ENCODE peak calls at places on chromosomes 11 and 22, in seven cellular contexts. One of them, this sample, is unnamed.

GRCh38 chr11:7587712-7588111 is 73.9 kb downstream of the PPFIBP2 start:
- DNase-seq in NCI-H1092 treated with DMSO at 0.1 percent for 48 hours: no peak
- DNase-seq in lower leg skin: no peak
- DNase-seq in choroid plexus epithelial cell: no peak
- DNase-seq in NCI-H1105: no peak
- DNase-seq in T47D: no peak
- DNase-seq in Caco-2: no peak
- DNase-seq in this sample: no peak

GRCh38 chr11:105790841-105791240 is 181.0 kb downstream of the GRIA4 start:
- DNase-seq in lower leg skin: no peak
- DNase-seq in NCI-H1092 treated with DMSO at 0.1 percent for 48 hours: no peak
- DNase-seq in NCI-H1105: no peak
- DNase-seq in T47D: no peak
- DNase-seq in Caco-2: no peak
- DNase-seq in choroid plexus epithelial cell: no peak
- DNase-seq in this sample: no peak

GRCh38 chr11:21484039-21484438 is 708.8 kb upstream of the ANO5 start:
- DNase-seq in NCI-H1092 treated with DMSO at 0.1 percent for 48 hours: no peak
- DNase-seq in Caco-2: no peak
- DNase-seq in NCI-H1105: no peak
- DNase-seq in lower leg skin: no peak
- DNase-seq in choroid plexus epithelial cell: no peak
- DNase-seq in T47D: no peak
- DNase-seq in this sample: no peak

GRCh38 chr22:34966980-34967379 is 99.0 kb upstream of the ISX start:
- DNase-seq in lower leg skin: no peak
- DNase-seq in Caco-2: peak; percentile 2
- DNase-seq in choroid plexus epithelial cell: peak; percentile 5
- DNase-seq in NCI-H1105: no peak
- DNase-seq in NCI-H1092 treated with DMSO at 0.1 percent for 48 hours: no peak
- DNase-seq in T47D: no peak
- DNase-seq in this sample: no peak

GRCh38 chr11:31412946-31413345 is 43.3 kb downstream of the DNAJC24 start:
- DNase-seq in T47D: no peak
- DNase-seq in lower leg skin: no peak
- DNase-seq in NCI-H1105: no peak
- DNase-seq in Caco-2: no peak
- DNase-seq in choroid plexus epithelial cell: peak; percentile 70
- DNase-seq in NCI-H1092 treated with DMSO at 0.1 percent for 48 hours: no peak
- DNase-seq in this sample: no peak

GRCh38 chr11:1696608-1697570 is at the start of gene KRTAP5-6:
- DNase-seq in lower leg skin: no peak
- DNase-seq in NCI-H1105: no peak
- DNase-seq in choroid plexus epithelial cell: no peak
- DNase-seq in Caco-2: no peak
- DNase-seq in NCI-H1092 treated with DMSO at 0.1 percent for 48 hours: no peak
- DNase-seq in T47D: peak; percentile 28
- DNase-seq in this sample: no peak

GRCh38 chr22:17869285-17870096 is 95.2 kb upstream of the BID start:
- DNase-seq in Caco-2: no peak
- DNase-seq in NCI-H1105: no peak
- DNase-seq in T47D: no peak
- DNase-seq in lower leg skin: no peak
- DNase-seq in choroid plexus epithelial cell: no peak
- DNase-seq in NCI-H1092 treated with DMSO at 0.1 percent for 48 hours: no peak
- DNase-seq in this sample: no peak

GRCh38 chr11:118705796-118706545 is 26.5 kb upstream of the TREH start:
- DNase-seq in T47D: no peak
- DNase-seq in NCI-H1105: no peak
- DNase-seq in NCI-H1092 treated with DMSO at 0.1 percent for 48 hours: no peak
- DNase-seq in lower leg skin: no peak
- DNase-seq in choroid plexus epithelial cell: no peak
- DNase-seq in Caco-2: no peak
- DNase-seq in this sample: no peak

GRCh38 chr11:79304599-79305212 is 136.1 kb downstream of the TENM4 start:
- DNase-seq in NCI-H1092 treated with DMSO at 0.1 percent for 48 hours: no peak
- DNase-seq in choroid plexus epithelial cell: peak; percentile 13
- DNase-seq in Caco-2: no peak
- DNase-seq in lower leg skin: no peak
- DNase-seq in T47D: no peak
- DNase-seq in NCI-H1105: no peak
- DNase-seq in this sample: no peak

GRCh38 chr11:78418584-78419211 is 1.1 kb upstream of the GAB2 start:
- DNase-seq in lower leg skin: no peak
- DNase-seq in T47D: no peak
- DNase-seq in NCI-H1092 treated with DMSO at 0.1 percent for 48 hours: peak; percentile 42
- DNase-seq in NCI-H1105: no peak
- DNase-seq in choroid plexus epithelial cell: peak; percentile 26
- DNase-seq in Caco-2: no peak
- DNase-seq in this sample: no peak

GRCh38 chr22:41256254-41256897 is 15.6 kb upstream of the CHADL start:
- DNase-seq in NCI-H1105: no peak
- DNase-seq in lower leg skin: peak; percentile 46
- DNase-seq in choroid plexus epithelial cell: peak; percentile 90
- DNase-seq in Caco-2: no peak
- DNase-seq in NCI-H1092 treated with DMSO at 0.1 percent for 48 hours: no peak
- DNase-seq in T47D: no peak
- DNase-seq in this sample: peak; percentile 64

GRCh38 chr11:2672553-2673249 is 27.1 kb downstream of the KCNQ1OT1 start:
- DNase-seq in lower leg skin: no peak
- DNase-seq in NCI-H1092 treated with DMSO at 0.1 percent for 48 hours: no peak
- DNase-seq in choroid plexus epithelial cell: no peak
- DNase-seq in NCI-H1105: no peak
- DNase-seq in T47D: no peak
- DNase-seq in Caco-2: no peak
- DNase-seq in this sample: no peak

GRCh38 chr11:67483901-67484665 is 1.3 kb downstream of the AIP start:
- DNase-seq in Caco-2: no peak
- DNase-seq in T47D: no peak
- DNase-seq in NCI-H1105: no peak
- DNase-seq in lower leg skin: no peak
- DNase-seq in choroid plexus epithelial cell: no peak
- DNase-seq in NCI-H1092 treated with DMSO at 0.1 percent for 48 hours: no peak
- DNase-seq in this sample: no peak

GRCh38 chr11:66542362-66542761 is 3.5 kb downstream of the ZDHHC24 start:
- DNase-seq in Caco-2: no peak
- DNase-seq in T47D: no peak
- DNase-seq in NCI-H1105: no peak
- DNase-seq in NCI-H1092 treated with DMSO at 0.1 percent for 48 hours: no peak
- DNase-seq in lower leg skin: no peak
- DNase-seq in choroid plexus epithelial cell: no peak
- DNase-seq in this sample: no peak

GRCh38 chr11:78957481-78958245 is 383.0 kb upstream of the NARS2 start:
- DNase-seq in choroid plexus epithelial cell: peak; percentile 29
- DNase-seq in NCI-H1092 treated with DMSO at 0.1 percent for 48 hours: no peak
- DNase-seq in lower leg skin: no peak
- DNase-seq in T47D: no peak
- DNase-seq in Caco-2: no peak
- DNase-seq in NCI-H1105: no peak
- DNase-seq in this sample: no peak

GRCh38 chr11:71269603-71270511 is 17.5 kb upstream of the SHANK2 start:
- DNase-seq in T47D: no peak
- DNase-seq in choroid plexus epithelial cell: no peak
- DNase-seq in NCI-H1105: no peak
- DNase-seq in NCI-H1092 treated with DMSO at 0.1 percent for 48 hours: no peak
- DNase-seq in lower leg skin: no peak
- DNase-seq in Caco-2: no peak
- DNase-seq in this sample: no peak

GRCh38 chr11:442611-443081 is 835 bp upstream of the ANO9 start:
- DNase-seq in Caco-2: no peak
- DNase-seq in choroid plexus epithelial cell: no peak
- DNase-seq in NCI-H1092 treated with DMSO at 0.1 percent for 48 hours: no peak
- DNase-seq in T47D: no peak
- DNase-seq in NCI-H1105: no peak
- DNase-seq in lower leg skin: no peak
- DNase-seq in this sample: no peak

GRCh38 chr11:114438303-114438702 is 964 bp upstream of the REXO2 start:
- DNase-seq in choroid plexus epithelial cell: peak; percentile 42
- DNase-seq in NCI-H1092 treated with DMSO at 0.1 percent for 48 hours: no peak
- DNase-seq in T47D: no peak
- DNase-seq in Caco-2: peak; percentile 76
- DNase-seq in NCI-H1105: no peak
- DNase-seq in lower leg skin: no peak
- DNase-seq in this sample: no peak

GRCh38 chr22:20222764-20223420 is 45.2 kb downstream of the RTN4R start:
- DNase-seq in NCI-H1105: no peak
- DNase-seq in Caco-2: no peak
- DNase-seq in choroid plexus epithelial cell: no peak
- DNase-seq in T47D: no peak
- DNase-seq in lower leg skin: no peak
- DNase-seq in NCI-H1092 treated with DMSO at 0.1 percent for 48 hours: no peak
- DNase-seq in this sample: no peak

GRCh38 chr11:11416502-11416901 is 63.5 kb upstream of the CSNK2A3 start:
- DNase-seq in NCI-H1092 treated with DMSO at 0.1 percent for 48 hours: no peak
- DNase-seq in T47D: no peak
- DNase-seq in Caco-2: no peak
- DNase-seq in choroid plexus epithelial cell: peak; percentile 4
- DNase-seq in lower leg skin: no peak
- DNase-seq in NCI-H1105: no peak
- DNase-seq in this sample: no peak

GRCh38 chr11:33897761-33898403 is 6.0 kb upstream of the LMO2 start:
- DNase-seq in lower leg skin: peak; percentile 61
- DNase-seq in T47D: no peak
- DNase-seq in NCI-H1105: no peak
- DNase-seq in Caco-2: no peak
- DNase-seq in choroid plexus epithelial cell: no peak
- DNase-seq in NCI-H1092 treated with DMSO at 0.1 percent for 48 hours: no peak
- DNase-seq in this sample: no peak

GRCh38 chr22:45271667-45272188 is 13.0 kb upstream of the UPK3A start:
- DNase-seq in T47D: no peak
- DNase-seq in NCI-H1092 treated with DMSO at 0.1 percent for 48 hours: no peak
- DNase-seq in choroid plexus epithelial cell: no peak
- DNase-seq in lower leg skin: peak; percentile 64
- DNase-seq in NCI-H1105: no peak
- DNase-seq in Caco-2: no peak
- DNase-seq in this sample: no peak

GRCh38 chr11:111843659-111844058 is 27.7 kb downstream of the ALG9 start:
- DNase-seq in T47D: no peak
- DNase-seq in NCI-H1105: no peak
- DNase-seq in Caco-2: no peak
- DNase-seq in lower leg skin: no peak
- DNase-seq in choroid plexus epithelial cell: no peak
- DNase-seq in NCI-H1092 treated with DMSO at 0.1 percent for 48 hours: no peak
- DNase-seq in this sample: no peak

GRCh38 chr11:96213500-96213899 is 129.5 kb downstream of the MAML2 start:
- DNase-seq in T47D: no peak
- DNase-seq in choroid plexus epithelial cell: peak; percentile 80
- DNase-seq in lower leg skin: no peak
- DNase-seq in NCI-H1092 treated with DMSO at 0.1 percent for 48 hours: no peak
- DNase-seq in NCI-H1105: no peak
- DNase-seq in Caco-2: no peak
- DNase-seq in this sample: no peak

GRCh38 chr22:49979587-49980264 is 19.2 kb downstream of the PIM3 start:
- DNase-seq in Caco-2: peak; percentile 49
- DNase-seq in NCI-H1092 treated with DMSO at 0.1 percent for 48 hours: no peak
- DNase-seq in T47D: peak; percentile 30
- DNase-seq in choroid plexus epithelial cell: peak; percentile 68
- DNase-seq in NCI-H1105: peak; percentile 17
- DNase-seq in lower leg skin: peak; percentile 12
- DNase-seq in this sample: no peak